ENCODE peak calls at places on chromosomes 3 and 15, in four cellular contexts. H is GM10248, F is uterus, Y is endothelial cell. B is an unnamed sample.

GRCh38 chr15:99106417-99107220 is 1.7 kb downstream of the SYNM start:
- DNase-seq in H (no peak), F (no peak), Y (no peak), B (no peak)

GRCh38 chr3:195068481-195069080 is 202.4 kb downstream of the XXYLT1 start:
- DNase-seq in H (no peak), F (peak), Y (no peak), B (no peak)

GRCh38 chr3:171309906-171310359 is 150.3 kb downstream of the TNIK start:
- DNase-seq in H (no peak), F (no peak), Y (no peak), B (no peak)

GRCh38 chr3:13073042-13073906 is at the start of gene IQSEC1:
- DNase-seq in H (peak), F (no peak), Y (peak), B (peak)

GRCh38 chr3:156981005-156981404 is 154.9 kb downstream of the LEKR1 start:
- DNase-seq in H (no peak), F (no peak), Y (no peak), B (no peak)

GRCh38 chr3:192090586-192090985 is 629.6 kb downstream of the PYDC2 start:
- DNase-seq in H (no peak), F (no peak), Y (peak), B (no peak)

GRCh38 chr3:15384510-15385237 is 42.7 kb downstream of the METTL6 start:
- DNase-seq in H (peak), F (no peak), Y (no peak), B (no peak)

GRCh38 chr3:114762144-114762543 is 384.9 kb downstream of the ZBTB20 start:
- DNase-seq in H (no peak), F (no peak), Y (no peak), B (no peak)

GRCh38 chr3:16050641-16051467 is 123.6 kb upstream of the GALNT15 start:
- DNase-seq in H (no peak), F (peak), Y (peak), B (no peak)

GRCh38 chr15:92813440-92813839 is 86.7 kb upstream of the CHD2 start:
- DNase-seq in H (no peak), F (no peak), Y (no peak), B (no peak)

GRCh38 chr3:44241706-44242105 is at the start of gene TOPAZ1:
- DNase-seq in H (no peak), F (no peak), Y (no peak), B (no peak)

GRCh38 chr3:133989931-133990702 is 39.6 kb downstream of the SLCO2A1 start:
- DNase-seq in H (no peak), F (no peak), Y (no peak), B (no peak)

GRCh38 chr3:173396191-173397041 is 1.1 kb upstream of the NLGN1 start:
- DNase-seq in H (peak), F (peak), Y (peak), B (no peak)

GRCh38 chr15:68304611-68305337 is 27.2 kb downstream of the FEM1B start:
- DNase-seq in H (no peak), F (peak), Y (no peak), B (no peak)

GRCh38 chr15:96360581-96361308 is 30.2 kb downstream of the NR2F2 start:
- DNase-seq in H (no peak), F (peak), Y (no peak), B (no peak)

GRCh38 chr3:12705981-12706380 is 42.1 kb upstream of the RAF1 start:
- DNase-seq in H (no peak), F (no peak), Y (no peak), B (no peak)

GRCh38 chr3:120693439-120694172 is 11.6 kb upstream of the HGD start:
- DNase-seq in H (no peak), F (no peak), Y (no peak), B (no peak)

GRCh38 chr15:81056276-81056675 is 55.6 kb downstream of the TLNRD1 start:
- DNase-seq in H (no peak), F (no peak), Y (no peak), B (no peak)

GRCh38 chr15:77915261-77915960 is 162.1 kb downstream of the TBC1D2B start:
- DNase-seq in H (no peak), F (no peak), Y (no peak), B (no peak)

GRCh38 chr3:182058488-182058887 is 346.8 kb downstream of the SOX2 start:
- DNase-seq in H (no peak), F (no peak), Y (no peak), B (no peak)

GRCh38 chr3:10522646-10523303 is 17.4 kb upstream of the ATP2B2 start:
- DNase-seq in H (no peak), F (no peak), Y (no peak), B (no peak)

GRCh38 chr3:100089802-100090668 is 24.3 kb downstream of the FILIP1L start:
- DNase-seq in H (peak), F (peak), Y (peak), B (no peak)

GRCh38 chr3:42501321-42501680 is 1.1 kb upstream of the VIPR1 start:
- DNase-seq in H (no peak), F (no peak), Y (peak), B (no peak)

GRCh38 chr15:98896002-98896721 is 111.4 kb downstream of the PGPEP1L start:
- DNase-seq in H (no peak), F (no peak), Y (no peak), B (no peak)

GRCh38 chr15:22936577-22937472 is 43.3 kb downstream of the CYFIP1 start:
- DNase-seq in H (peak), F (no peak), Y (no peak), B (peak)

GRCh38 chr3:77602722-77603121 is 562.8 kb downstream of the ROBO2 start:
- DNase-seq in H (no peak), F (no peak), Y (no peak), B (no peak)

GRCh38 chr3:183275418-183275817 is 22.4 kb downstream of the B3GNT5 start:
- DNase-seq in H (no peak), F (no peak), Y (no peak), B (no peak)

GRCh38 chr3:38238416-38239008 is 27.1 kb upstream of the SLC22A13 start:
- DNase-seq in H (no peak), F (no peak), Y (no peak), B (no peak)

GRCh38 chr15:60580068-60580467 is 101.1 kb upstream of the ICE2 start:
- DNase-seq in H (no peak), F (no peak), Y (no peak), B (no peak)

GRCh38 chr15:35545316-35545824 is 595 bp downstream of the DPH6 start:
- DNase-seq in H (peak), F (peak), Y (peak), B (no peak)

GRCh38 chr3:142844339-142844977 is 44.4 kb downstream of the PCOLCE2 start:
- DNase-seq in H (peak), F (no peak), Y (no peak), B (no peak)

GRCh38 chr15:71137138-71137518 is 21.9 kb downstream of the THSD4 start:
- DNase-seq in H (no peak), F (no peak), Y (no peak), B (no peak)

GRCh38 chr3:71512000-71512399 is 71.5 kb downstream of the FOXP1 start:
- DNase-seq in H (peak), F (no peak), Y (no peak), B (no peak)

GRCh38 chr3:52238761-52239701 is at the start of gene TWF2:
- DNase-seq in H (peak), F (peak), Y (peak), B (peak)

GRCh38 chr3:111321786-111322185 is 220.2 kb upstream of the CD96 start:
- DNase-seq in H (no peak), F (no peak), Y (no peak), B (no peak)

GRCh38 chr3:130539005-130539404 is 22.0 kb downstream of the COL6A6 start:
- DNase-seq in H (peak), F (no peak), Y (peak), B (peak)

GRCh38 chr15:88647362-88648105 is 8.7 kb downstream of the ISG20 start:
- DNase-seq in H (no peak), F (peak), Y (no peak), B (no peak)

GRCh38 chr15:49506341-49506740 is 83.3 kb downstream of the FGF7 start:
- DNase-seq in H (no peak), F (no peak), Y (no peak), B (no peak)

B was measured in GM18507.